ENCODE peak calls at places on chromosomes 12 and 14, in six cellular contexts. Z is GM23338; H is upper lobe of right lung; V is stimulated activated CD8-positive, alpha-beta memory T cell treated with anti-CD3 and anti-CD28 coated beads, Interleukin-2, amount 100 ng/mL, for 1 hour; L is PC-3; W is AML-193. T is an unnamed sample.

GRCh38 chr14:23865502-23865901 is 88.1 kb upstream of the DHRS4 start:
- DNase-seq in Z (no peak), H (no peak), V (no peak), L (peak; percentile 27), W (no peak), T (no peak)

GRCh38 chr12:95848575-95849388 is 10.0 kb upstream of the SNRPF start:
- DNase-seq in Z (peak; percentile 56), H (no peak), V (no peak), L (peak; percentile 67), W (peak; percentile 19), T (peak; percentile 42)

GRCh38 chr12:50402270-50403000 is 1.8 kb downstream of the LARP4 start:
- DNase-seq in Z (no peak), H (no peak), V (no peak), L (peak; percentile 34), W (no peak), T (no peak)

GRCh38 chr12:97022831-97023230 is 115.8 kb downstream of the NEDD1 start:
- DNase-seq in Z (no peak), H (no peak), V (no peak), L (no peak), W (no peak), T (no peak)

GRCh38 chr14:91911474-91912032 is 35.9 kb downstream of the FBLN5 start:
- DNase-seq in Z (peak; percentile 88), H (no peak), V (no peak), L (peak; percentile 61), W (peak; percentile 39), T (peak; percentile 37)

GRCh38 chr12:65941388-65941787 is 117.1 kb downstream of the HMGA2 start:
- DNase-seq in Z (no peak), H (no peak), V (no peak), L (peak; percentile 84), W (no peak), T (no peak)

GRCh38 chr12:122961551-122962329 is 4.5 kb downstream of the ABCB9 start:
- DNase-seq in Z (no peak), H (no peak), V (no peak), L (no peak), W (no peak), T (no peak)

GRCh38 chr14:81429028-81429427 is 28.9 kb upstream of the STON2 start:
- DNase-seq in Z (no peak), H (no peak), V (no peak), L (no peak), W (no peak), T (no peak)

GRCh38 chr12:11171953-11172675 is 1.1 kb downstream of the SMIM10L1 start:
- DNase-seq in Z (peak; percentile 43), H (no peak), V (no peak), L (no peak), W (no peak), T (peak; percentile 49)

GRCh38 chr14:66196670-66197069 is 289.5 kb upstream of the CCDC196 start:
- DNase-seq in Z (no peak), H (no peak), V (no peak), L (no peak), W (no peak), T (no peak)

GRCh38 chr12:75727577-75727976 is 216.2 kb upstream of the KRR1 start:
- DNase-seq in Z (peak; percentile 71), H (no peak), V (no peak), L (no peak), W (no peak), T (no peak)

GRCh38 chr12:7834701-7835100 is 38.0 kb downstream of the SLC2A14 start:
- DNase-seq in Z (no peak), H (no peak), V (no peak), L (no peak), W (no peak), T (no peak)

GRCh38 chr14:102819790-102820330 is 42.6 kb downstream of the TRAF3 start:
- DNase-seq in Z (no peak), H (no peak), V (no peak), L (no peak), W (no peak), T (no peak)

T was measured in cerebellar cortex.